ENCODE peak calls at places on chromosomes 3 and 15, in four cellular contexts. One of them, this sample, is unnamed.

GRCh38 chr15:92636950-92637481 is 18.6 kb downstream of the FAM174B start:
- DNase-seq in A549: no peak
- DNase-seq in endothelial cell of umbilical vein: no peak
- DNase-seq in GM12878: no peak
- DNase-seq in this sample: no peak

GRCh38 chr3:50132421-50133282 is 22.5 kb upstream of the SEMA3F start:
- DNase-seq in A549: no peak
- DNase-seq in endothelial cell of umbilical vein: no peak
- DNase-seq in GM12878: no peak
- DNase-seq in this sample: no peak

GRCh38 chr15:75050283-75050682 is 26.9 kb downstream of the PPCDC start:
- DNase-seq in A549: no peak
- DNase-seq in endothelial cell of umbilical vein: no peak
- DNase-seq in GM12878: no peak
- DNase-seq in this sample: no peak

GRCh38 chr3:15581471-15582394 is 19.6 kb downstream of the HACL1 start:
- DNase-seq in A549: no peak
- DNase-seq in endothelial cell of umbilical vein: no peak
- DNase-seq in GM12878: no peak
- DNase-seq in this sample: no peak

GRCh38 chr3:139182598-139182997 is 137.9 kb upstream of the PRR23C start:
- DNase-seq in A549: no peak
- DNase-seq in endothelial cell of umbilical vein: no peak
- DNase-seq in GM12878: no peak
- DNase-seq in this sample: no peak

GRCh38 chr3:27504749-27505148 is 20.6 kb upstream of the SLC4A7 start:
- DNase-seq in A549: no peak
- DNase-seq in endothelial cell of umbilical vein: no peak
- DNase-seq in GM12878: no peak
- DNase-seq in this sample: no peak

GRCh38 chr3:4021162-4021561 is 221.9 kb downstream of the LRRN1 start:
- DNase-seq in A549: no peak
- DNase-seq in endothelial cell of umbilical vein: no peak
- DNase-seq in GM12878: no peak
- DNase-seq in this sample: peak

GRCh38 chr3:134197681-134198261 is 52.9 kb downstream of the RYK start:
- DNase-seq in A549: peak
- DNase-seq in endothelial cell of umbilical vein: peak
- DNase-seq in GM12878: peak
- DNase-seq in this sample: peak

GRCh38 chr3:194485876-194486539 is 794 bp downstream of the ATP13A3 start:
- DNase-seq in A549: no peak
- DNase-seq in endothelial cell of umbilical vein: peak
- DNase-seq in GM12878: no peak
- DNase-seq in this sample: peak

GRCh38 chr3:47421741-47422649 is 41.2 kb downstream of the PTPN23 start:
- DNase-seq in A549: peak
- DNase-seq in endothelial cell of umbilical vein: no peak
- DNase-seq in GM12878: no peak
- DNase-seq in this sample: peak

DNA sequence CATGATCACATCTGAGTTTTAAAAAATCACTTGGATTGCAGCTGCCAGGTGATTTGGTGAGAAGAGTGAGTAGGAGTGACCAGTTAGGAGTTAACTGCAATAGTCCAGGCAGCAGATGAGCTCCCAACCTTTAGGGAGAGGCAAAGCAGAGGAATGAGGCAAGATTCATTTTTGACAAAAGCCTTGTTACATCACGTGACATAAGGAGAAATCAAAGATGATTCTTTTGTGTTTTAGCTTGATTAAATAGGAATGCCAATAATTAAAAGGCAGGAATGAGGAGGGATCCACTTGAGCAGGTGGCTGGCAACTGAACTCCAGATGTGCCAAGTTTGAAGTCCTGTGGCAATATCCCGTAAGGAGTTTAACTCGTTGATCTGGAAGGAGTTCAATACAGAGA is 2.5 kb downstream of the GATM start:
- DNase-seq in A549: no peak
- DNase-seq in endothelial cell of umbilical vein: no peak
- DNase-seq in GM12878: no peak
- DNase-seq in this sample: no peak
- H3K4me3 ChIP-seq in A549: no peak
- H3K4me3 ChIP-seq in endothelial cell of umbilical vein: no peak
- H3K4me3 ChIP-seq in GM12878: no peak
- H3K4me3 ChIP-seq in this sample: no peak

GRCh38 chr15:25668901-25669300 is 194.2 kb downstream of the ATP10A start:
- DNase-seq in A549: no peak
- DNase-seq in endothelial cell of umbilical vein: no peak
- DNase-seq in GM12878: no peak
- DNase-seq in this sample: no peak

GRCh38 chr15:25670025-25670554 is 193.0 kb downstream of the ATP10A start:
- DNase-seq in A549: no peak
- DNase-seq in endothelial cell of umbilical vein: no peak
- DNase-seq in GM12878: no peak
- DNase-seq in this sample: no peak

GRCh38 chr15:25673351-25673750 is 189.8 kb downstream of the ATP10A start:
- DNase-seq in A549: no peak
- DNase-seq in endothelial cell of umbilical vein: no peak
- DNase-seq in GM12878: no peak
- DNase-seq in this sample: no peak

GRCh38 chr15:25673972-25674371 is 189.2 kb downstream of the ATP10A start:
- DNase-seq in A549: no peak
- DNase-seq in endothelial cell of umbilical vein: no peak
- DNase-seq in GM12878: no peak
- DNase-seq in this sample: no peak

DNA sequence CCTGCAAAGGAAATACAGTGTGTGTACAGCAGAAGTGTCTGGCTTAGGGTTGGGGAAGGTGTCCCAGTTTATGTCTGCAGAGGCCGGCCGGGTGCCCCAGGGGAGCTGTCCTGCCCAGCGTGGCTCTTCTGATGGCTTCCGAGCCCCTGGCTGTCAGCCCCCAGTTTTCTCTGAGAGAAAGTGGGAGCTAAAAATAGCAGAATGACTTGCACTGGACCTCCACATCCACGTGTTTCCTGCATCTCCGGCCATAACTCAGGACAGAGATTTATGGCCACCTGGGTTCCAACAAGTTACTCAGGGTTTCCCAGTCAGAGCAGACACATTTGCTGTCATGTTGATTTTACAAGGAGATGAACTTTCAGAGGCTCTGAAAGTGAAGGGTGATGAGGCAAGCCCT is 192.0 kb downstream of the ATP10A start:
- DNase-seq in A549: no peak
- DNase-seq in endothelial cell of umbilical vein: no peak
- DNase-seq in GM12878: no peak
- DNase-seq in this sample: no peak
- TF ChIP-seq POLR2A in A549: no peak
- TF ChIP-seq POLR2A in endothelial cell of umbilical vein: no peak
- TF ChIP-seq POLR2A in GM12878: no peak
- TF ChIP-seq POLR2A in this sample: no peak

DNA sequence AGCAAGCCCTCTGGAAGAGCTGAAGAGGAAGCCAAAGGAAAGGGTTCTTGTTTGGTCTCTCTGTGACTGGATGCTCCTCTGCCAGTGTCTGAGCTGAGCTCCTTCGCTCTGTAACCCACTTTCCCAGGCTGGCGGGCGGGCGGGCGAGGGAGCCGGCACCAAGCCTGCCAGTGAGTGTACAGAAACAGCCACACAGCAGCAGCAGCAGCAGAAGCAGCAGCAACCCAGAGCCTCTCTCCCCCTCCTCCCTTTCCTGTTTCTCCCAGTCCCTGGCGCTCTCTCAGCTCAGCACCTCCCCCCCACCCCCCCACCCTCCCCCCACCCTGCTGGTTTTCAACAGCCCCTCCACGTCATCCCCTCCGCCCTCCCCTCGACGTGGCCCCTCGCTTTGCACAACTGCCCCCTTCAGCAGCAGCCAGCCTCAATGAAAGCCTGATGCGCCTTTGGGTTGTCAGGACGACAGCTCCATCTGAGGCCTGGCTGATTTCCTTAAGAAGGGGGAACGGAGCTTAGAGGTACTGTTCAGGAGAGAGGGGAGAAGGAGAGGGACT is at the start of gene LSAMP:
- DNase-seq in A549: no peak
- DNase-seq in endothelial cell of umbilical vein: no peak
- DNase-seq in GM12878: no peak
- DNase-seq in this sample: no peak
- TF ChIP-seq MYC in A549: no peak
- TF ChIP-seq MYC in endothelial cell of umbilical vein: no peak
- TF ChIP-seq MYC in GM12878: no peak
- TF ChIP-seq MYC in this sample: no peak

GRCh38 chr3:97269202-97269601 is 454.8 kb downstream of the EPHA6 start:
- DNase-seq in A549: no peak
- DNase-seq in endothelial cell of umbilical vein: no peak
- DNase-seq in GM12878: no peak
- DNase-seq in this sample: no peak
- H3K4me3 ChIP-seq in A549: no peak
- H3K4me3 ChIP-seq in endothelial cell of umbilical vein: no peak
- H3K4me3 ChIP-seq in GM12878: no peak
- H3K4me3 ChIP-seq in this sample: no peak

GRCh38 chr15:63044645-63045437 is 2.3 kb downstream of the TPM1 start:
- DNase-seq in A549: no peak
- DNase-seq in endothelial cell of umbilical vein: peak
- DNase-seq in GM12878: no peak
- DNase-seq in this sample: no peak
- TF ChIP-seq POLR2A in A549: no peak
- TF ChIP-seq POLR2A in endothelial cell of umbilical vein: no peak
- TF ChIP-seq POLR2A in GM12878: no peak
- TF ChIP-seq POLR2A in this sample: no peak

DNA sequence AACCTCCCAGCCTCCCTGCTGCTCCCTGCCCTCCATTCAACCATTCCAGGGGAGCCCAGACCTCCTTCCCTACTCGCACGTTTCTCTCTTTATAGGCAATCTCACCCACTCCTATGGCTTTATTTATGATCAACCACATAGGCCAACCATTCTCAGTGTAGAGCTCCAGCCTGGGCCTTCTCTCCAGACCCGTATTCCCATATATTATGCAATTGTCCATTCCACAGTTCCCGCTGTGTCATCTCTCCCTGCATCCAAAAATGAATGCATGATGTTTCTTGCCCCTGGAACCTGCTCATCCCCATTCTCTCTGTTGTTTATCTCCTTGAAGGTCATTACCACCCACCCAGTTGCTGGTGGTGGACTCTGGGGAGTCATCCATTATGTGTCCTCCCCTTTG is 140.7 kb downstream of the LIPC start:
- DNase-seq in A549: no peak
- DNase-seq in endothelial cell of umbilical vein: no peak
- DNase-seq in GM12878: no peak
- DNase-seq in this sample: no peak
- TF ChIP-seq MYC in A549: no peak
- TF ChIP-seq MYC in endothelial cell of umbilical vein: no peak
- TF ChIP-seq MYC in GM12878: no peak
- TF ChIP-seq MYC in this sample: no peak

DNA sequence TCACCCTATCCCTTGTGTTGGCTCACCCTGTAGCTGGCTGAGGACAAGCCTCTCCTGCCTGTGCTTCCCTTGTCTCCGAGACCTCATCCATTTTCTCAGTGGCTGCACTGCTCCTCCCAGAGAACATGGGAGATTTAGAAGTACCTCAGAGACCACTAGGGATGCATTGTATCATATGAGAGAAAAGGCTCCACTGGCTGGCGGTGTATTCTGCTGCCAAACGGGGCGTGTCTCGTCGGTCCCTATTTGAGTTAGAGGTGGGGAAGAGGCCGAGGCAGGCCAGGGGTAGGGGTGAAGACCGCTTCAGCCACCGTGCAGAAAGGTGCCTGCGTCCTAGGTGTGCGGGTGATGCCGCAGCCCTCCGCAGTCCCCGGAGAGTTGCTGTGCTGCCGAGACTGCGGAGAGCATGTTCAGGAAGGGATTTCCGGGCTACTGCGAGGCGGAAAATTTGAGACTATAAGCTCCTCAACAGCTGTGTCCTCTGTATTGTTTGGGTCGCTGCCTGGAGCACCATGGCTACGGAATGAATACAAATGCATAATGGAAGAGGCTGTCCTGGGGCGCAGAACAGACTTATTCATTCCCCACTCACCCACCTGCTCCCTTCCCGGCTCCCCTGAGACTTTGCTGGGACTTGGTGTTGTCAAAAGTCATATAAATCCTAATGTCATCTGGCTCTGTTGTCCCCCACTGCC is 43.9 kb downstream of the SPSB4 start:
- DNase-seq in A549: no peak
- DNase-seq in endothelial cell of umbilical vein: peak
- DNase-seq in GM12878: no peak
- DNase-seq in this sample: no peak
- H3K4me3 ChIP-seq in A549: no peak
- H3K4me3 ChIP-seq in endothelial cell of umbilical vein: no peak
- H3K4me3 ChIP-seq in GM12878: no peak
- H3K4me3 ChIP-seq in this sample: no peak

GRCh38 chr3:112639451-112640332 is 1.3 kb downstream of the CCDC80 start:
- DNase-seq in A549: no peak
- DNase-seq in endothelial cell of umbilical vein: no peak
- DNase-seq in GM12878: no peak
- DNase-seq in this sample: no peak

GRCh38 chr3:112643621-112644236 is 2.8 kb upstream of the CCDC80 start:
- DNase-seq in A549: no peak
- DNase-seq in endothelial cell of umbilical vein: no peak
- DNase-seq in GM12878: no peak
- DNase-seq in this sample: no peak

GRCh38 chr3:112640333-112640863 is 545 bp downstream of the CCDC80 start:
- DNase-seq in A549: peak
- DNase-seq in endothelial cell of umbilical vein: peak
- DNase-seq in GM12878: no peak
- DNase-seq in this sample: no peak

GRCh38 chr3:112642912-112643506 is 2.1 kb upstream of the CCDC80 start:
- DNase-seq in A549: peak
- DNase-seq in endothelial cell of umbilical vein: peak
- DNase-seq in GM12878: peak
- DNase-seq in this sample: peak

GRCh38 chr3:112640864-112641751 is at the start of gene CCDC80:
- DNase-seq in A549: peak
- DNase-seq in endothelial cell of umbilical vein: peak
- DNase-seq in GM12878: no peak
- DNase-seq in this sample: no peak
- TF ChIP-seq POLR2A in A549: peak
- TF ChIP-seq POLR2A in endothelial cell of umbilical vein: peak
- TF ChIP-seq POLR2A in GM12878: no peak
- TF ChIP-seq POLR2A in this sample: peak